ENCODE peak calls at places on chromosomes 4 and X, in six cellular contexts. P, O, W, L, D and M are unnamed samples.

GRCh38 chrX:150844016-150844415 is 54.5 kb downstream of the CD99L2 start:
- DNase-seq in P (no peak), W (no peak), D (no peak), L (no peak), O (no peak), M (no peak)

GRCh38 chr4:113684534-113685091 is 76.9 kb downstream of the CAMK2D start:
- DNase-seq in O (peak; percentile 25), W (peak; percentile 31), P (peak; percentile 75), L (peak; percentile 39), D (peak; percentile 61), M (no peak)

GRCh38 chr4:48692897-48693296 is 87.2 kb downstream of the FRYL start:
- DNase-seq in L (no peak), D (no peak), P (no peak), O (no peak), W (no peak), M (no peak)

GRCh38 chr4:120616-121015 is 3.7 kb upstream of the ZNF718 start:
- DNase-seq in L (no peak), O (no peak), D (no peak), P (no peak), W (no peak), M (no peak)

GRCh38 chr4:22676058-22676457 is 16.7 kb upstream of the GBA3 start:
- DNase-seq in O (no peak), W (no peak), L (no peak), P (no peak), D (no peak), M (no peak)

GRCh38 chr4:1793496-1793840 is 375 bp downstream of the FGFR3 start:
- DNase-seq in L (peak; percentile 23), D (no peak), P (peak; percentile 41), O (no peak), W (peak; percentile 58), M (no peak)

GRCh38 chrX:21873063-21873785 is 17.4 kb downstream of the YY2 start:
- DNase-seq in O (no peak), P (no peak), D (no peak), W (no peak), L (no peak), M (no peak)

GRCh38 chr4:140861359-140862181 is 105.4 kb upstream of the TBC1D9 start:
- DNase-seq in O (peak; percentile 72), W (peak; percentile 66), D (peak; percentile 38), L (peak; percentile 58), P (peak; percentile 69), M (no peak)

GRCh38 chr4:174926958-174927357 is 8.8 kb downstream of the ADAM29 start:
- DNase-seq in D (no peak), P (no peak), O (no peak), W (no peak), L (no peak), M (no peak)

GRCh38 chrX:39852496-39852895 is 245.3 kb downstream of the BCOR start:
- DNase-seq in D (no peak), P (no peak), O (no peak), L (no peak), W (no peak), M (no peak)

GRCh38 chrX:2147928-2148327 is 352.8 kb downstream of the DHRSX start:
- DNase-seq in D (no peak), O (no peak), L (no peak), W (no peak), P (no peak), M (no peak)

GRCh38 chr4:168394556-168394955 is 76.0 kb upstream of the DDX60 start:
- DNase-seq in W (no peak), L (no peak), O (no peak), D (no peak), P (no peak), M (no peak)

GRCh38 chr4:187608001-187608421 is 387.6 kb upstream of the ZFP42 start:
- DNase-seq in L (no peak), D (no peak), O (no peak), P (no peak), W (no peak), M (no peak)

GRCh38 chrX:139932077-139932900 is 564 bp downstream of the ATP11C start:
- DNase-seq in D (peak; percentile 6), O (no peak), P (peak; percentile 40), L (peak; percentile 44), W (peak; percentile 43), M (peak; percentile 92)

GRCh38 chrX:7941390-7942042 is 14.3 kb upstream of the PNPLA4 start:
- DNase-seq in O (no peak), D (no peak), L (no peak), W (no peak), P (peak; percentile 16), M (no peak)

GRCh38 chrX:129649268-129650182 is 5.2 kb downstream of the APLN start:
- DNase-seq in L (no peak), W (peak; percentile 8), D (no peak), O (no peak), P (no peak), M (no peak)

GRCh38 chr4:77473509-77473908 is 132.1 kb upstream of the CXCL13 start:
- DNase-seq in L (no peak), D (no peak), W (no peak), O (no peak), P (no peak), M (no peak)

GRCh38 chr4:77958897-77959296 is 96.3 kb downstream of the MRPL1 start:
- DNase-seq in P (no peak), W (no peak), D (no peak), O (no peak), L (no peak), M (no peak)

GRCh38 chr4:69831646-69832325 is 28.2 kb downstream of the SULT1E1 start:
- DNase-seq in P (no peak), W (no peak), L (no peak), D (no peak), O (no peak), M (peak; percentile 82)

GRCh38 chrX:48960291-48960690 is 2.9 kb upstream of the OTUD5 start:
- DNase-seq in P (no peak), D (no peak), W (no peak), L (no peak), O (no peak), M (no peak)

GRCh38 chrX:130895299-130895698 is 7.7 kb downstream of the ENOX2 start:
- DNase-seq in D (no peak), P (no peak), L (no peak), W (no peak), O (no peak), M (no peak)

DNA sequence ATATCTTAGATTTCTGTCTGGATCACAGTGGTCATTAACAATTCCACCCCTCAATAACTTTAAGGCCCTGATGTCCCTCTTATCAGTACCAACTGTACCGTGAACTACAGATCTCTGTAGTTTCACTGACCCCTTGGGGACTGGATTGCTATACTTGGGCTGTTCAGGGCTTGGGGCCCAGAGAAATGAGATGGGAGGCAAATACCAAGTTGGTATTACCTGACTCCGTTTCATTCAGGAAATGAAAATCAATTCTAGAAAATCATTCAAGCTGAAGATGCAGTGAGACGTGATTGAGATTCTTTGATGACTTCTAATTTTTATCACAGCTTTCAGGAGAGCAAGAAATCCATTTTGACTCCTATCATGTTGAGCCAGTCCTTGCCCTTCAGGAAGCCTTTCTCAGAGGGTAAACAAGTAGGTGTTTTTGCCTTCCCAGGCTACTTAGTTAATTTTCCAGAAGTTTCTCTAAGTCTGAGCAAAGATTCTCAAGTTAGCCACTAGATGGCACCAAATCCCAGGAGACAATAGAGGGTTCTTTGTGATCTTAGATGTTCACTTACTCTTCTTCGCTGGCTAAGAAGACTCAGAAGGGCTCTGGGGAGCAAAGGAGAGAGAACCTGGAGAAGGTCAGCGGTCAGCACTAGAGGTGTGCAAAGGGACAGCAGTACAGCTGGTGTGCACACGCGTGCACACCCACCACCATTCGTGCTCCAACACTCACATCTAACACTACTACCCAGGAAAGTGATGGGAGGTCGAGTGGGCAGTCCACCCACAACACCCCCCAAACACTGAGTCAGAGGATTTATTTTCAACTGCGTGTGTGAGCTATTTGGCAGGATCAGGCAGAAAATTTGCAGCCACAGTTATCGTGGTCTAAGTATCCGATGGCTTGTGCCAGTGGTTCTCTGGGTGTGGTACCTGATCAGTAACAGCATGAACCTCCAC is 7.4 kb downstream of the HNRNPH2 start:
- DNase-seq in O (no peak), D (no peak), P (no peak), L (peak; percentile 30), W (no peak), M (no peak)
- TF ChIP-seq CTCF in O (peak; percentile 52), D (peak; percentile 83), P (peak; percentile 62), L (peak; percentile 78), W (peak; percentile 34), M (peak; percentile 71)

DNA sequence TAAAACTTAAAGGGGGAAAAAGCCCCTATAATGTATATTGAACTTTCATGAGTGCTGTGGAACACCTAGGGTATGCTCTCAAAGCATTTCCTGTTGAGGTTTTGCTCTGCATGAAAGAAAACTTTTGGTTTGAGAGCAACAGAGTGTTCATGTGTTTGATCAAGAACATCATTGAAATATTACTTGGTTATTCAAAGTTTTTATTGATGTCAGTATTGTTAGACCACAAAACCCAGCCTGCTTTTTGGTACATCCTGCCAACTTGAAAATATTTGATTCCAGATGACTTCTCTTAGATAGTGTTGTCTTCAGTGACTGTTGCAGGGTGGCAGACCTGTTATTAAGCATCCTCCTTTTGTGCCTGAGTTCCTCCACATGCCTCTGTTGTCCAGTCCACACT is 68.0 kb downstream of the N4BP2 start:
- DNase-seq in L (no peak), P (no peak), O (no peak), D (no peak), W (no peak), M (no peak)
- H3K36me3 ChIP-seq in L (no peaks in the 10 kb centered on the region), P (no peaks in the 10 kb centered on the region), O (no peaks in the 10 kb centered on the region), D (no peaks in the 10 kb centered on the region), W (no peaks in the 10 kb centered on the region), M (no peaks in the 10 kb centered on the region)

DNA sequence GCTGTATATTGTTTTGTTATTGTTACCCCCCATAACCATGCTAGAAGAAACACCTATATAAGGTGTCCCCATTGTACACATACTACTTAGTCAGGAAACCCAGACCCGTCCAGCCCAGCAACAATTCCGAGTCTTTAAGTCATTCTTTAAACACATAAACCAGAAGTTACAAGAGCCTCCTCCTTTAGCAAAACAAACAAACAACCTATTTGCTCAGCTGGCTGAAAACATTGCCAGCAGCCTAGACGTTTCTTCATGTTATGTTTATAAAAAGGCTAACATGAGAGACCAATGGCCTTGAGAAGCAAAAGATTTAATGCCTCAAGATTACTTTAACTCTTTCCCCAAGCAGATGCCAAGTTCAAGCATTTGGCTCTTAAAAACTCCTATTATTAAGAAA is 1.4 kb downstream of the ACOX3 start:
- DNase-seq in P (no peak), O (peak; percentile 33), L (no peak), D (no peak), W (no peak), M (no peak)
- TF ChIP-seq POLR2A in P (no peak), O (no peak), L (no peak), D (no peak), W (no peak), M (no peak)

GRCh38 chr4:169727616-169728015 is 30.1 kb downstream of the HPF1 start:
- DNase-seq in P (no peak), L (no peak), W (no peak), D (no peak), O (no peak), M (no peak)

GRCh38 chr4:169720529-169720928 is 37.2 kb downstream of the HPF1 start:
- DNase-seq in P (no peak), D (no peak), L (no peak), W (no peak), O (no peak), M (no peak)

GRCh38 chr4:169724251-169724650 is 33.5 kb downstream of the HPF1 start:
- DNase-seq in L (no peak), O (no peak), D (no peak), W (no peak), P (no peak), M (no peak)

DNA sequence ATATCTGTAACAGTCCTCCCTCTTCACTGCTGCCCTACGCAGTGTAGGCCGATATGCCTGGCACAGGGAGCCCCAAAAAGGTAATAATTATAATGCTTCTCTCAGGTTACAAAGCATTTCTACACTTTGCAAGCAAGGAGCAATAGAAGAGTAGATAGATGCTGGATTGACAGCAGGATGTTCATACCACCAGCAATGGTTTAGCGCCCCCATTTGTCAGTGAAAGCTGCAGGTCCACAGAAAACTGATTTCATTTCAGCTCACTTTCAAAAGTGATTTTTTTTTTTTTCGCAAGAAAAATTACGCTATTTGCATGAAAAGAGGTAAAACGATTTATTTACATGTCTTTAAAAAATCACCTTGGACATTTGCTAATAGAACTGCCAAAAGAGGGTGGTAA is 34.5 kb downstream of the HPF1 start:
- DNase-seq in P (no peak), O (no peak), W (no peak), L (no peak), D (no peak), M (no peak)
- TF ChIP-seq CTCF in P (no peak), O (no peak), W (no peak), L (no peak), D (no peak), M (no peak)